ENCODE peak calls at places on chromosomes 2 and 18, in seven cellular contexts. U is spleen, L is upper lobe of left lung, W is sigmoid colon, Y is GM12878, B is stomach, O is prostate gland. X is an unnamed sample.

GRCh38 chr2:240789501-240790369 is 30.3 kb downstream of the KIF1A start:
- DNase-seq in U (peak; percentile 67), L (peak; percentile 51), W (peak; percentile 57), Y (peak; percentile 3), B (no peak), O (no peak), X (no peak)

GRCh38 chr18:49447810-49448745 is 12.4 kb downstream of the DYM start:
- DNase-seq in U (no peak), L (no peak), W (no peak), Y (no peak), B (no peak), O (peak; percentile 40), X (no peak)

GRCh38 chr2:218474527-218474926 is 55.6 kb downstream of the VIL1 start:
- DNase-seq in U (no peak), L (no peak), W (no peak), Y (no peak), B (no peak), O (no peak), X (no peak)

GRCh38 chr18:39862341-39862740 is 2092.7 kb upstream of the PIK3C3 start:
- DNase-seq in U (no peak), L (no peak), W (no peak), Y (no peak), B (no peak), O (no peak), X (no peak)

GRCh38 chr2:207770602-207771404 is 1.1 kb upstream of the FZD5 start:
- DNase-seq in U (peak; percentile 83), L (peak; percentile 88), W (no peak), Y (no peak), B (no peak), O (no peak), X (no peak)

GRCh38 chr2:158099716-158100115 is 2.0 kb upstream of the UPP2 start:
- DNase-seq in U (no peak), L (no peak), W (no peak), Y (no peak), B (no peak), O (no peak), X (no peak)

GRCh38 chr2:159146930-159147666 is 139.4 kb downstream of the WDSUB1 start:
- DNase-seq in U (no peak), L (peak; percentile 72), W (no peak), Y (no peak), B (peak; percentile 67), O (peak; percentile 34), X (no peak)

GRCh38 chr2:41854227-41854626 is 193.6 kb upstream of the PKDCC start:
- DNase-seq in U (no peak), L (no peak), W (no peak), Y (no peak), B (no peak), O (no peak), X (no peak)

GRCh38 chr18:57624988-57625387 is 3.4 kb upstream of the NARS1 start:
- DNase-seq in U (no peak), L (no peak), W (no peak), Y (no peak), B (no peak), O (no peak), X (no peak)

GRCh38 chr2:98835831-98836385 is 100.1 kb downstream of the CRACDL start:
- DNase-seq in U (no peak), L (no peak), W (no peak), Y (peak; percentile 4), B (no peak), O (no peak), X (no peak)

GRCh38 chr2:98912957-98913915 is 22.8 kb downstream of the CRACDL start:
- DNase-seq in U (peak; percentile 59), L (peak; percentile 49), W (peak; percentile 48), Y (no peak), B (peak; percentile 24), O (no peak), X (no peak)

GRCh38 chr18:59249186-59249774 is 24.0 kb downstream of the RAX start:
- DNase-seq in U (no peak), L (no peak), W (no peak), Y (no peak), B (no peak), O (peak; percentile 45), X (no peak)

GRCh38 chr2:30985493-30986292 is 152.5 kb downstream of the GALNT14 start:
- DNase-seq in U (no peak), L (no peak), W (no peak), Y (no peak), B (no peak), O (no peak), X (no peak)

GRCh38 chr2:159617651-159618050 is 1.3 kb upstream of the BAZ2B start:
- DNase-seq in U (no peak), L (no peak), W (no peak), Y (no peak), B (no peak), O (peak; percentile 20), X (no peak)

GRCh38 chr2:73990531-73990930 is 5.8 kb downstream of the TET3 start:
- DNase-seq in U (no peak), L (no peak), W (no peak), Y (no peak), B (no peak), O (no peak), X (no peak)

GRCh38 chr2:191012845-191013616 is 940 bp downstream of the STAT1 start:
- DNase-seq in U (no peak), L (no peak), W (no peak), Y (no peak), B (no peak), O (no peak), X (no peak)

DNA sequence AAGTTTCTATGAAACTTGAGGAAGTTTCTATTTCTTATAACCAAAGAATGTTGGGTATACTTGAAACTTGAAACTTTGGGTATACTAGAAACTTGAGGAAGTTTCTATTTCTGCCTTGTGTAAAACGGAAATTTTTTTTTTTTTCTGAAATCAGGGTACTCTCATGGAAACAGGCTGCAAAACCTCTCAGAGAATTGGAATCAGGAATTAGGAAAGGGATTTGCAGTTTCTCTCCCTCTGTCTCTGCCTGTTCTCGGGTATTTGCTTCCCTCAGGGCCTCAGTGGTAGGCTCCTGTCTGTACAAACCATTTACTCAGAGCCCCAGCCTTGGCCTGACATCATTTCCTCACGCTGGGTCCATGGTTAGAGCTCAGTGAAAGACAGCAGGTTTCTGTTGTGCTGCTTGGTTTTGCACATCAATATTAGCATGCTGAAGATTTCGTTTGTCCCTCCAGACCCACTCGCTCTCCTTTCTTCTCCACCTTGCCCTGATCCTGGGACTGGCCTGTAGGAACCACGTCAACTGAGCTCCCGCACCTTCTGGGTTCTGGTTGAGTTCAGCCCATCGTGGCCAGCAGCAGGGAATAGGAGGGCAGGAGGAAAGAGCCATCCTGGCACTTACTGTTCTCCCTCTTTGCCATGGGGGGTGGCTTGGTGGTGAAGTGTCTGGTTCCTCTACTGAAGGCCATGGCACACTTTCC is 106.4 kb downstream of the POLR1A start:
- DNase-seq in U (peak; percentile 77), L (no peak), W (no peak), Y (peak; percentile 77), B (no peak), O (no peak), X (no peak)
- TF ChIP-seq POLR2AphosphoS5 in U (no peak), L (no peak), W (no peak), Y (peak; percentile 42), B (no peak), O (no peak), X (no peak)

GRCh38 chr2:228698963-228699362 is 517.5 kb upstream of the SPHKAP start:
- DNase-seq in U (no peak), L (no peak), W (no peak), Y (no peak), B (no peak), O (no peak), X (no peak)

GRCh38 chr2:228699888-228700287 is 518.4 kb upstream of the SPHKAP start:
- DNase-seq in U (no peak), L (no peak), W (no peak), Y (no peak), B (no peak), O (no peak), X (no peak)

GRCh38 chr2:228699400-228699799 is 517.9 kb upstream of the SPHKAP start:
- DNase-seq in U (no peak), L (no peak), W (no peak), Y (no peak), B (no peak), O (no peak), X (no peak)

GRCh38 chr2:228701506-228701905 is 520.0 kb upstream of the SPHKAP start:
- DNase-seq in U (no peak), L (no peak), W (no peak), Y (no peak), B (no peak), O (no peak), X (no peak)

GRCh38 chr2:228700638-228701037 is 519.2 kb upstream of the SPHKAP start:
- DNase-seq in U (no peak), L (no peak), W (no peak), Y (no peak), B (no peak), O (no peak), X (no peak)
- TF ChIP-seq POLR2A in U (no peak), L (no peak), W (no peak), Y (no peak), B (no peak), O (no peak), X (no peak)

GRCh38 chr2:102145939-102146338 is 3.4 kb downstream of the IL1R1 start:
- DNase-seq in U (no peak), L (no peak), W (no peak), Y (no peak), B (no peak), O (no peak), X (no peak)
- H3K9me3 ChIP-seq in U (peaks cover 64% of the 10 kb centered on the region), L (peaks cover 6% of the 10 kb centered on the region), W (peaks cover 7% of the 10 kb centered on the region), Y (peaks cover 54% of the 10 kb centered on the region), B (no peaks in the 10 kb centered on the region), O (no peaks in the 10 kb centered on the region), X (no peaks in the 10 kb centered on the region)

DNA sequence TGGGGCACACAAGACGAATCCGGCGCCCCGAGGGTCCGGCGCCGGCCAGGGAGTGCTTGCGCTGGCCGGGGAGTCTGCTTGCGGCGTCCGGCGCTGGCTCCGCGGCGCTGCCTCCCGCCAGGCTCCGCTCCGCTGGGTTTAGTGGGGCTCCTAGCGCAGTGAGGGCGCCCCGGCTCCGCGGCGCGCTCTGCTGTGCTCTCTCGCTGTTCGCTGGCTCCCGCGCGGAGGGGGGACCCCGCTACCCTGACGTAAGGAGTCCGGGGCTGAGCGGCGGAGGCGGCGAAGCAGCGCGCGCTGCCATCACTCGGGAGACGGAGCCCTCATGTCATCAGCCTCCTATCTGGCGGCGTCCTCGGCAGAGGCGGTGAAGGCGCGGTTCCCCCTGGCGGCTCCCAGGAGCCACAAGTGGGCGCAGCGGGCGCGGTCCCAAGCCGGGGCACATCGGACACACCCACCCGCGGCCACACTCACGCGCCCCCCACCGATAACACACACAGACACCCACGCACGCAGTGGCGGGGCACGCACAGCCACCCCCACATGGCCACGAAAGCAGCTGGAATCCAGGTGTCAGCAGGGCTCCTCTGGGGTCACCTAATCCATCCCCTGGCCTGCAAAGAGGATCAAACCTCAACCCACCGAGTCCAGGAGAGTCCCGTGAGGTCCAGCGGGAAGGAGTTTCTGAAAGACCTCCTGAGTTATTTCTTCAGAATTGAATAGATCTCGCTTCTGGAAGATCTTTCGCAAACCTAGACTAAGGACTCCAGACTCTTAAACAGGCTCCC is at the start of gene C1QL2:
- DNase-seq in U (no peak), L (peak; percentile 83), W (no peak), Y (no peak), B (no peak), O (no peak), X (no peak)
- TF ChIP-seq POLR2AphosphoS5 in U (no peak), L (no peak), W (no peak), Y (no peak), B (no peak), O (no peak), X (no peak)

GRCh38 chr2:196160101-196160500 is 11.3 kb downstream of the STK17B start:
- DNase-seq in U (no peak), L (no peak), W (no peak), Y (peak; percentile 86), B (no peak), O (peak; percentile 51), X (no peak)
- TF ChIP-seq POLR2A in U (peak; percentile 53), L (no peak), W (no peak), Y (no peak), B (no peak), O (no peak), X (no peak)

X was measured in breast epithelium.